ENCODE peak calls at places on chromosomes 6 and 20, in nine cellular contexts. U, V, B, Y, I, E, N, M and C are unnamed samples.
A peak's percentile ranks its signal among the peaks of the same experiment; 100 is the strongest.

GRCh38 chr20:23562721-23563342 is 5.5 kb downstream of the CST9L start:
- DNase-seq in Y (no peak), N (no peak), U (no peak), E (no peak), B (no peak), M (no peak), I (no peak), V (no peak), C (no peak)

GRCh38 chr20:57690525-57690924 is 19.3 kb downstream of the PMEPA1 start:
- DNase-seq in U (no peak), V (no peak), I (no peak), Y (no peak), N (no peak), M (no peak), E (no peak), B (no peak), C (no peak)

GRCh38 chr6:134379086-134379485 is 61.2 kb upstream of the SGK1 start:
- DNase-seq in I (no peak), M (no peak), Y (peak; percentile 71), B (peak; percentile 27), N (no peak), U (no peak), E (no peak), V (peak; percentile 93), C (peak; percentile 60)

GRCh38 chr20:32823078-32823477 is 3.3 kb downstream of the MAPRE1 start:
- DNase-seq in B (no peak), Y (no peak), N (peak; percentile 76), I (peak; percentile 48), U (peak; percentile 68), V (peak; percentile 56), M (no peak), E (no peak), C (no peak)

GRCh38 chr20:55264825-55265224 is 740.5 kb downstream of the CBLN4 start:
- DNase-seq in Y (no peak), U (no peak), V (no peak), E (no peak), M (no peak), N (no peak), B (no peak), I (no peak), C (no peak)

GRCh38 chr6:105994522-105995402 is 91.4 kb upstream of the PRDM1 start:
- DNase-seq in V (no peak), N (peak; percentile 59), B (peak; percentile 54), E (peak; percentile 69), M (peak; percentile 80), U (peak; percentile 37), Y (peak; percentile 72), I (peak; percentile 49), C (peak; percentile 74)

GRCh38 chr20:51931321-51931720 is 129.0 kb upstream of the SALL4 start:
- DNase-seq in M (no peak), Y (no peak), E (no peak), U (no peak), B (no peak), N (no peak), V (no peak), I (no peak), C (no peak)

GRCh38 chr6:153131037-153131981 is at the start of gene RGS17:
- DNase-seq in N (peak; percentile 88), I (no peak), V (no peak), M (peak; percentile 61), B (peak; percentile 50), Y (no peak), U (peak; percentile 49), E (peak; percentile 77), C (peak; percentile 59)

GRCh38 chr20:22584922-22585785 is 782 bp upstream of the FOXA2 start:
- DNase-seq in M (no peak), N (no peak), E (no peak), V (no peak), Y (peak; percentile 60), B (no peak), U (no peak), I (no peak), C (peak; percentile 57)

GRCh38 chr6:136114661-136115060 is 135.4 kb downstream of the MTFR2 start:
- DNase-seq in V (peak; percentile 6), M (no peak), U (no peak), Y (no peak), B (no peak), E (no peak), I (no peak), N (no peak), C (peak; percentile 72)

GRCh38 chr6:43285832-43286231 is 12.2 kb upstream of the SLC22A7 start:
- DNase-seq in V (no peak), E (no peak), I (no peak), N (no peak), B (no peak), Y (no peak), M (peak; percentile 21), U (no peak), C (no peak)
- H3K27me3 ChIP-seq in V (peaks cover 24% of the 10 kb centered on the region), E (peaks cover 7% of the 10 kb centered on the region), I (no peaks in the 10 kb centered on the region), N (peaks cover 7% of the 10 kb centered on the region), B (peaks cover 8% of the 10 kb centered on the region), Y (no peaks in the 10 kb centered on the region), M (no peaks in the 10 kb centered on the region), U (peaks cover 12% of the 10 kb centered on the region), C (peaks cover 33% of the 10 kb centered on the region)

GRCh38 chr6:62707156-62707555 is 421.1 kb upstream of the KHDRBS2 start:
- DNase-seq in M (no peak), U (no peak), E (no peak), V (no peak), N (no peak), B (no peak), I (no peak), Y (no peak), C (no peak)
- TF ChIP-seq CTCF in M (no peak), U (no peak), E (no peak), V (peak; percentile 22), N (no peak), B (no peak), I (no peak), Y (no peak), C (no peak)

DNA sequence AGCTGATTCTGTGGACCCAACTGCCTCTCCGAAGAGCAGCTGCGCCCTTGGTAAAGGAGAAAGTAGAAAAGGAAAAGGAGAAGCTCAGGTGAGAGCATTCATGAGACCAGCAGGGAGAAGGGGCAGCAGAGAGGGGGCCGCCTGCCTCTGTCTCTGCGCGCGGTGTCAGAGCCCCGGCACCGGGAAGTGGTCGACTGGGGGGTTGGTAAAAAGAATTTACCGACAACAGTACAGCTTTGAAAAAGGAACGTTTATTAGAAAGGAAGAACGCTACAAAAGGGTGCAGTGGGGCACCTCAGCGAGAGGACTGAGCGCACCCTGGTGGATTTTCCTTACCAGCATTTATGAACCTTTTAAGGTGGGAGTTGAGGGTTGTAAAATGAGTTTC is 61.9 kb downstream of the GPR6 start:
- DNase-seq in I (no peak), V (no peak), N (peak; percentile 48), E (no peak), U (peak; percentile 22), Y (peak; percentile 59), M (no peak), B (no peak), C (no peak)
- H3K4me3 ChIP-seq in I (peak overlapping the region; percentile 1), V (peak overlapping the region; percentile 9), N (no peak overlapping the region), E (no peak overlapping the region), U (peak overlapping the region; percentile 37), Y (peak overlapping the region; percentile 36), M (no peak overlapping the region), B (peak overlapping the region; percentile 28), C (peak overlapping the region; percentile 43)

GRCh38 chr20:44157061-44157460 is 29.9 kb downstream of the JPH2 start:
- DNase-seq in N (no peak), Y (no peak), I (no peak), M (no peak), E (peak; percentile 46), U (no peak), V (no peak), B (no peak), C (no peak)

GRCh38 chr20:44154521-44155001 is 32.4 kb downstream of the JPH2 start:
- DNase-seq in U (no peak), Y (no peak), N (no peak), B (no peak), M (no peak), I (no peak), V (no peak), E (peak; percentile 72), C (no peak)

GRCh38 chr20:44159711-44160110 is 27.3 kb downstream of the JPH2 start:
- DNase-seq in U (no peak), V (no peak), N (no peak), I (no peak), Y (no peak), E (no peak), B (no peak), M (no peak), C (no peak)

GRCh38 chr20:44159125-44159524 is 27.9 kb downstream of the JPH2 start:
- DNase-seq in I (no peak), N (no peak), E (no peak), M (no peak), V (no peak), B (no peak), Y (no peak), U (no peak), C (no peak)

GRCh38 chr20:44160133-44160532 is 26.9 kb downstream of the JPH2 start:
- DNase-seq in Y (no peak), E (no peak), I (no peak), V (no peak), B (no peak), U (no peak), M (no peak), N (no peak), C (no peak)
- H3K27me3 ChIP-seq in Y (no peaks in the 10 kb centered on the region), E (no peaks in the 10 kb centered on the region), I (no peaks in the 10 kb centered on the region), V (no peaks in the 10 kb centered on the region), B (no peaks in the 10 kb centered on the region), U (no peaks in the 10 kb centered on the region), M (no peaks in the 10 kb centered on the region), N (no peaks in the 10 kb centered on the region), C (peaks cover 5% of the 10 kb centered on the region)